ENCODE peak calls at places on chromosome 16, in four cellular contexts. One of them, this sample, is unnamed.

GRCh38 chr16:66936462-66936861 is 1.1 kb downstream of the CES2 start:
- DNase-seq in stimulated activated CD4-positive, alpha-beta T cell treated with anti-CD3 and anti-CD28 coated beads, Interleukin-4, amount 100 ng/mL, for 1 hour: no peak
- DNase-seq in mucosa of descending colon: peak
- DNase-seq in EL: no peak
- DNase-seq in this sample: no peak

GRCh38 chr16:47143329-47143676 is 442 bp downstream of the NETO2 start:
- DNase-seq in stimulated activated CD4-positive, alpha-beta T cell treated with anti-CD3 and anti-CD28 coated beads, Interleukin-4, amount 100 ng/mL, for 1 hour: peak
- DNase-seq in mucosa of descending colon: peak
- DNase-seq in EL: peak
- DNase-seq in this sample: peak

GRCh38 chr16:20901441-20902112 is 1.0 kb downstream of the LYRM1 start:
- DNase-seq in stimulated activated CD4-positive, alpha-beta T cell treated with anti-CD3 and anti-CD28 coated beads, Interleukin-4, amount 100 ng/mL, for 1 hour: peak
- DNase-seq in mucosa of descending colon: peak
- DNase-seq in EL: peak
- DNase-seq in this sample: peak

GRCh38 chr16:53534206-53534605 is 31.2 kb upstream of the AKTIP start:
- DNase-seq in stimulated activated CD4-positive, alpha-beta T cell treated with anti-CD3 and anti-CD28 coated beads, Interleukin-4, amount 100 ng/mL, for 1 hour: no peak
- DNase-seq in mucosa of descending colon: no peak
- DNase-seq in EL: no peak
- DNase-seq in this sample: no peak

GRCh38 chr16:31135535-31136286 is at the start of gene PRSS8:
- DNase-seq in stimulated activated CD4-positive, alpha-beta T cell treated with anti-CD3 and anti-CD28 coated beads, Interleukin-4, amount 100 ng/mL, for 1 hour: no peak
- DNase-seq in mucosa of descending colon: peak
- DNase-seq in EL: no peak
- DNase-seq in this sample: no peak

GRCh38 chr16:54290203-54291106 is 3.9 kb upstream of the IRX3 start:
- DNase-seq in stimulated activated CD4-positive, alpha-beta T cell treated with anti-CD3 and anti-CD28 coated beads, Interleukin-4, amount 100 ng/mL, for 1 hour: no peak
- DNase-seq in mucosa of descending colon: no peak
- DNase-seq in EL: no peak
- DNase-seq in this sample: no peak

GRCh38 chr16:21302898-21303528 is 24.9 kb upstream of the CRYM start:
- DNase-seq in stimulated activated CD4-positive, alpha-beta T cell treated with anti-CD3 and anti-CD28 coated beads, Interleukin-4, amount 100 ng/mL, for 1 hour: no peak
- DNase-seq in mucosa of descending colon: no peak
- DNase-seq in EL: peak
- DNase-seq in this sample: peak

GRCh38 chr16:82658796-82659195 is 32.0 kb downstream of the CDH13 start:
- DNase-seq in stimulated activated CD4-positive, alpha-beta T cell treated with anti-CD3 and anti-CD28 coated beads, Interleukin-4, amount 100 ng/mL, for 1 hour: no peak
- DNase-seq in mucosa of descending colon: no peak
- DNase-seq in EL: no peak
- DNase-seq in this sample: peak

GRCh38 chr16:11161439-11161838 is 94.6 kb downstream of the SOCS1 start:
- DNase-seq in stimulated activated CD4-positive, alpha-beta T cell treated with anti-CD3 and anti-CD28 coated beads, Interleukin-4, amount 100 ng/mL, for 1 hour: no peak
- DNase-seq in mucosa of descending colon: no peak
- DNase-seq in EL: no peak
- DNase-seq in this sample: no peak

GRCh38 chr16:1987198-1987597 is 2.6 kb upstream of the SYNGR3 start:
- DNase-seq in stimulated activated CD4-positive, alpha-beta T cell treated with anti-CD3 and anti-CD28 coated beads, Interleukin-4, amount 100 ng/mL, for 1 hour: no peak
- DNase-seq in mucosa of descending colon: no peak
- DNase-seq in EL: no peak
- DNase-seq in this sample: no peak

GRCh38 chr16:57519796-57520360 is 16.5 kb downstream of the CCDC102A start:
- DNase-seq in stimulated activated CD4-positive, alpha-beta T cell treated with anti-CD3 and anti-CD28 coated beads, Interleukin-4, amount 100 ng/mL, for 1 hour: peak
- DNase-seq in mucosa of descending colon: peak
- DNase-seq in EL: peak
- DNase-seq in this sample: peak

GRCh38 chr16:12027091-12027490 is 50.6 kb downstream of the SNX29 start:
- DNase-seq in stimulated activated CD4-positive, alpha-beta T cell treated with anti-CD3 and anti-CD28 coated beads, Interleukin-4, amount 100 ng/mL, for 1 hour: no peak
- DNase-seq in mucosa of descending colon: no peak
- DNase-seq in EL: no peak
- DNase-seq in this sample: no peak

GRCh38 chr16:52051773-52052172 is 495.2 kb downstream of the TOX3 start:
- DNase-seq in stimulated activated CD4-positive, alpha-beta T cell treated with anti-CD3 and anti-CD28 coated beads, Interleukin-4, amount 100 ng/mL, for 1 hour: no peak
- DNase-seq in mucosa of descending colon: no peak
- DNase-seq in EL: no peak
- DNase-seq in this sample: no peak

GRCh38 chr16:87840462-87840978 is 28.8 kb downstream of the SLC7A5 start:
- DNase-seq in stimulated activated CD4-positive, alpha-beta T cell treated with anti-CD3 and anti-CD28 coated beads, Interleukin-4, amount 100 ng/mL, for 1 hour: no peak
- DNase-seq in mucosa of descending colon: no peak
- DNase-seq in EL: no peak
- DNase-seq in this sample: no peak

GRCh38 chr16:82701302-82702022 is 74.7 kb downstream of the CDH13 start:
- DNase-seq in stimulated activated CD4-positive, alpha-beta T cell treated with anti-CD3 and anti-CD28 coated beads, Interleukin-4, amount 100 ng/mL, for 1 hour: no peak
- DNase-seq in mucosa of descending colon: no peak
- DNase-seq in EL: no peak
- DNase-seq in this sample: no peak

GRCh38 chr16:10180771-10181163 is 1.5 kb downstream of the GRIN2A start:
- DNase-seq in stimulated activated CD4-positive, alpha-beta T cell treated with anti-CD3 and anti-CD28 coated beads, Interleukin-4, amount 100 ng/mL, for 1 hour: peak
- DNase-seq in mucosa of descending colon: peak
- DNase-seq in EL: peak
- DNase-seq in this sample: no peak

GRCh38 chr16:15803608-15804007 is 53.2 kb downstream of the MYH11 start:
- DNase-seq in stimulated activated CD4-positive, alpha-beta T cell treated with anti-CD3 and anti-CD28 coated beads, Interleukin-4, amount 100 ng/mL, for 1 hour: no peak
- DNase-seq in mucosa of descending colon: no peak
- DNase-seq in EL: no peak
- DNase-seq in this sample: no peak

GRCh38 chr16:14071576-14072271 is 605 bp downstream of the MRTFB start:
- DNase-seq in stimulated activated CD4-positive, alpha-beta T cell treated with anti-CD3 and anti-CD28 coated beads, Interleukin-4, amount 100 ng/mL, for 1 hour: no peak
- DNase-seq in mucosa of descending colon: peak
- DNase-seq in EL: no peak
- DNase-seq in this sample: no peak

GRCh38 chr16:15952265-15952711 is 2.9 kb downstream of the ABCC1 start:
- DNase-seq in stimulated activated CD4-positive, alpha-beta T cell treated with anti-CD3 and anti-CD28 coated beads, Interleukin-4, amount 100 ng/mL, for 1 hour: peak
- DNase-seq in mucosa of descending colon: no peak
- DNase-seq in EL: no peak
- DNase-seq in this sample: no peak

GRCh38 chr16:4339909-4340308 is 11.2 kb downstream of the PAM16 start:
- DNase-seq in stimulated activated CD4-positive, alpha-beta T cell treated with anti-CD3 and anti-CD28 coated beads, Interleukin-4, amount 100 ng/mL, for 1 hour: no peak
- DNase-seq in mucosa of descending colon: no peak
- DNase-seq in EL: no peak
- DNase-seq in this sample: no peak

GRCh38 chr16:56389554-56389953 is 35.8 kb downstream of the AMFR start:
- DNase-seq in stimulated activated CD4-positive, alpha-beta T cell treated with anti-CD3 and anti-CD28 coated beads, Interleukin-4, amount 100 ng/mL, for 1 hour: no peak
- DNase-seq in mucosa of descending colon: no peak
- DNase-seq in EL: peak
- DNase-seq in this sample: peak

GRCh38 chr16:57592591-57593003 is 35.8 kb upstream of the ADGRG1 start:
- DNase-seq in stimulated activated CD4-positive, alpha-beta T cell treated with anti-CD3 and anti-CD28 coated beads, Interleukin-4, amount 100 ng/mL, for 1 hour: peak
- DNase-seq in mucosa of descending colon: peak
- DNase-seq in EL: no peak
- DNase-seq in this sample: no peak

GRCh38 chr16:19831678-19832077 is 53.0 kb downstream of the GPRC5B start:
- DNase-seq in stimulated activated CD4-positive, alpha-beta T cell treated with anti-CD3 and anti-CD28 coated beads, Interleukin-4, amount 100 ng/mL, for 1 hour: no peak
- DNase-seq in mucosa of descending colon: no peak
- DNase-seq in EL: peak
- DNase-seq in this sample: peak

GRCh38 chr16:89697161-89697615 is 4.3 kb downstream of the SPATA2L start:
- DNase-seq in stimulated activated CD4-positive, alpha-beta T cell treated with anti-CD3 and anti-CD28 coated beads, Interleukin-4, amount 100 ng/mL, for 1 hour: no peak
- DNase-seq in mucosa of descending colon: peak
- DNase-seq in EL: no peak
- DNase-seq in this sample: no peak

GRCh38 chr16:85711982-85712587 is 23.3 kb upstream of the GINS2 start:
- DNase-seq in stimulated activated CD4-positive, alpha-beta T cell treated with anti-CD3 and anti-CD28 coated beads, Interleukin-4, amount 100 ng/mL, for 1 hour: no peak
- DNase-seq in mucosa of descending colon: no peak
- DNase-seq in EL: no peak
- DNase-seq in this sample: no peak

GRCh38 chr16:525123-525519 is 2.4 kb upstream of the CAPN15 start:
- DNase-seq in stimulated activated CD4-positive, alpha-beta T cell treated with anti-CD3 and anti-CD28 coated beads, Interleukin-4, amount 100 ng/mL, for 1 hour: no peak
- DNase-seq in mucosa of descending colon: no peak
- DNase-seq in EL: no peak
- DNase-seq in this sample: no peak

GRCh38 chr16:13060932-13061331 is 159.5 kb downstream of the SHISA9 start:
- DNase-seq in stimulated activated CD4-positive, alpha-beta T cell treated with anti-CD3 and anti-CD28 coated beads, Interleukin-4, amount 100 ng/mL, for 1 hour: no peak
- DNase-seq in mucosa of descending colon: no peak
- DNase-seq in EL: no peak
- DNase-seq in this sample: no peak

GRCh38 chr16:57590654-57591085 is 37.8 kb upstream of the ADGRG1 start:
- DNase-seq in stimulated activated CD4-positive, alpha-beta T cell treated with anti-CD3 and anti-CD28 coated beads, Interleukin-4, amount 100 ng/mL, for 1 hour: no peak
- DNase-seq in mucosa of descending colon: no peak
- DNase-seq in EL: peak
- DNase-seq in this sample: peak

GRCh38 chr16:83027973-83028372 is 401.2 kb downstream of the CDH13 start:
- DNase-seq in stimulated activated CD4-positive, alpha-beta T cell treated with anti-CD3 and anti-CD28 coated beads, Interleukin-4, amount 100 ng/mL, for 1 hour: no peak
- DNase-seq in mucosa of descending colon: no peak
- DNase-seq in EL: no peak
- DNase-seq in this sample: no peak

GRCh38 chr16:85386467-85387170 is 226.5 kb upstream of the GSE1 start:
- DNase-seq in stimulated activated CD4-positive, alpha-beta T cell treated with anti-CD3 and anti-CD28 coated beads, Interleukin-4, amount 100 ng/mL, for 1 hour: no peak
- DNase-seq in mucosa of descending colon: peak
- DNase-seq in EL: no peak
- DNase-seq in this sample: no peak

GRCh38 chr16:79402356-79402755 is 198.2 kb downstream of the MAF start:
- DNase-seq in stimulated activated CD4-positive, alpha-beta T cell treated with anti-CD3 and anti-CD28 coated beads, Interleukin-4, amount 100 ng/mL, for 1 hour: no peak
- DNase-seq in mucosa of descending colon: peak
- DNase-seq in EL: no peak
- DNase-seq in this sample: no peak

GRCh38 chr16:12436201-12436657 is 367.5 kb downstream of the CPPED1 start:
- DNase-seq in stimulated activated CD4-positive, alpha-beta T cell treated with anti-CD3 and anti-CD28 coated beads, Interleukin-4, amount 100 ng/mL, for 1 hour: no peak
- DNase-seq in mucosa of descending colon: no peak
- DNase-seq in EL: no peak
- DNase-seq in this sample: no peak

This sample was measured in HCEC 1CT.